ENCODE peak calls at places on chromosomes 2 and 18, in five cellular contexts. C, P, A, L and M are unnamed samples.

GRCh38 chr2:66426250-66427064 is 8.5 kb upstream of the MEIS1 start:
- DNase-seq in L (no peak), A (no peak), C (no peak), P (peak), M (no peak)

GRCh38 chr2:218169757-218170546 is 3.2 kb upstream of the CXCR1 start:
- DNase-seq in A (no peak), C (no peak), L (no peak), P (no peak), M (peak)

GRCh38 chr2:179805001-179805400 is 56.4 kb downstream of the ZNF385B start:
- DNase-seq in P (peak), L (no peak), A (no peak), C (no peak), M (no peak)

GRCh38 chr18:79951545-79952456 is at the start of gene SLC66A2:
- DNase-seq in P (peak), L (peak), C (peak), A (peak), M (peak)

GRCh38 chr2:88212251-88212790 is 42.2 kb downstream of the THNSL2 start:
- DNase-seq in L (no peak), A (no peak), P (no peak), C (no peak), M (peak)

GRCh38 chr2:173339807-173340206 is 14.9 kb upstream of the CDCA7 start:
- DNase-seq in A (no peak), P (no peak), C (no peak), L (no peak), M (no peak)

GRCh38 chr18:76467371-76468190 is 27.5 kb downstream of the ZNF516 start:
- DNase-seq in C (no peak), L (no peak), A (no peak), P (no peak), M (no peak)

GRCh38 chr2:42851740-42852250 is 59.4 kb upstream of the HAAO start:
- DNase-seq in P (no peak), C (peak), L (no peak), A (no peak), M (no peak)

GRCh38 chr2:206958236-206958635 is 18.9 kb downstream of the CPO start:
- DNase-seq in C (no peak), P (no peak), A (no peak), L (no peak), M (no peak)

GRCh38 chr2:219120082-219120481 is 40.5 kb downstream of the NHEJ1 start:
- DNase-seq in A (no peak), L (no peak), P (no peak), C (no peak), M (no peak)

GRCh38 chr18:12657048-12657848 is 659 bp downstream of the SPIRE1 start:
- DNase-seq in L (no peak), A (peak), C (no peak), P (peak), M (no peak)

GRCh38 chr18:2547477-2548087 is 23.7 kb downstream of the METTL4 start:
- DNase-seq in A (no peak), L (no peak), P (peak), C (no peak), M (peak)